ENCODE peak calls at places on chromosomes 3 and 15, in nine cellular contexts. U, P, V, F, Q, T, R, H and D are unnamed samples.

GRCh38 chr3:100123112-100123511 is 8.8 kb upstream of the FILIP1L start:
- DNase-seq in V (no peak), H (no peak), R (no peak), U (no peak), T (no peak), F (no peak), Q (no peak), P (no peak), D (no peak)

GRCh38 chr3:194051554-194052175 is 84.3 kb upstream of the HES1 start:
- DNase-seq in T (no peak), V (no peak), H (peak; percentile 73), P (no peak), U (no peak), Q (no peak), R (no peak), F (no peak), D (no peak)

GRCh38 chr3:79125313-79125984 is 642.3 kb downstream of the ROBO1 start:
- DNase-seq in T (no peak), Q (no peak), P (no peak), R (no peak), F (no peak), H (no peak), U (no peak), V (no peak), D (no peak)

GRCh38 chr3:185927501-185928200 is 10.2 kb downstream of the TRA2B start:
- DNase-seq in T (no peak), Q (no peak), F (no peak), R (no peak), H (no peak), V (no peak), U (no peak), P (no peak), D (no peak)

GRCh38 chr3:175620532-175620931 is 761.4 kb downstream of the NAALADL2 start:
- DNase-seq in V (no peak), U (no peak), F (no peak), Q (no peak), P (no peak), H (no peak), R (peak; percentile 30), T (no peak), D (no peak)

GRCh38 chr15:49490963-49491362 is 67.9 kb downstream of the FGF7 start:
- DNase-seq in H (no peak), R (no peak), U (no peak), P (no peak), V (no peak), Q (no peak), F (no peak), T (no peak), D (no peak)

GRCh38 chr3:188271226-188271894 is 117.4 kb downstream of the LPP start:
- DNase-seq in R (no peak), P (no peak), T (no peak), Q (no peak), V (no peak), U (no peak), H (no peak), F (no peak), D (no peak)

GRCh38 chr15:100338971-100339444 is 2.8 kb downstream of the ADAMTS17 start:
- DNase-seq in U (no peak), H (peak; percentile 38), V (peak; percentile 46), R (peak; percentile 87), Q (no peak), T (peak; percentile 66), F (no peak), P (peak; percentile 61), D (no peak)

GRCh38 chr3:103052236-103052830 is 617.5 kb downstream of the ZPLD1 start:
- DNase-seq in T (no peak), H (no peak), P (no peak), Q (no peak), U (peak; percentile 18), F (no peak), V (no peak), R (no peak), D (no peak)

GRCh38 chr15:69929905-69930630 is 167.6 kb downstream of the TLE3 start:
- DNase-seq in R (no peak), V (no peak), T (no peak), P (no peak), Q (no peak), F (no peak), U (no peak), H (no peak), D (no peak)

GRCh38 chr3:12560505-12561188 is 3.8 kb downstream of the MKRN2 start:
- DNase-seq in T (no peak), R (no peak), U (no peak), P (no peak), H (no peak), F (no peak), V (no peak), Q (no peak), D (no peak)

GRCh38 chr3:49377483-49377882 is 19.3 kb upstream of the GPX1 start:
- DNase-seq in T (no peak), R (no peak), Q (no peak), F (no peak), U (no peak), H (no peak), P (no peak), V (no peak), D (no peak)

GRCh38 chr3:51683566-51683965 is 12.5 kb downstream of the TEX264 start:
- DNase-seq in P (no peak), F (no peak), R (peak; percentile 35), Q (no peak), V (no peak), H (no peak), U (no peak), T (no peak), D (no peak)

GRCh38 chr15:81595752-81596151 is 221.7 kb upstream of the TMC3 start:
- DNase-seq in P (no peak), V (no peak), R (no peak), U (no peak), T (no peak), H (no peak), Q (no peak), F (no peak), D (no peak)

GRCh38 chr15:79067969-79068368 is 22.6 kb downstream of the RASGRF1 start:
- DNase-seq in U (no peak), T (no peak), Q (no peak), R (no peak), H (no peak), V (no peak), F (no peak), P (no peak), D (no peak)
- H3K27ac ChIP-seq in U (no peak overlapping the region), T (no peak overlapping the region), Q (no peak overlapping the region), R (no peak overlapping the region), H (no peak overlapping the region), V (no peak overlapping the region), F (no peak overlapping the region), P (no peak overlapping the region), D (no peak overlapping the region)

GRCh38 chr3:56324473-56324872 is 143.8 kb downstream of the ERC2 start:
- DNase-seq in U (no peak), R (no peak), P (no peak), Q (no peak), F (no peak), V (no peak), T (no peak), H (no peak), D (no peak)
- H3K4me3 ChIP-seq in U (no peak overlapping the region), R (no peak overlapping the region), P (no peak overlapping the region), Q (no peak overlapping the region), F (no peak overlapping the region), V (no peak overlapping the region), T (no peak overlapping the region), H (no peak overlapping the region), D (no peak overlapping the region)

DNA sequence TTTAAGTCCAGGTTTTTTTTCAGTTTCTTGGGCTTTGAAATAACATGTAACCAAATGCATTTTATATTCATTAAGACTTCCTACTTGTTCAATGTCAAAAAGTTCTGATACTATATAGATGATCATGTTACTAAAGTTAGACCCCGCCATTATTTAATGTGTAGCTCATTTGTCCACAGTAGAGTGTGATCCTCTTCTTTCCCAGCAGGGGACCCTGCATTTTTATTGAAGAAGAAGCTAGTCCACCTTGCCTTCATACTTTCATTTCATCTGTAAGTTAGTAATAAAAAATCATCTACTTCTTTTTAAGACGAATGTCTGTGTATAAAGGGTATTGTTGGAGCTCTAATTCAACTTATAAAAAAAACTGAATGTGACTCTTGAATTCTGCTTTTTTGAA is 404.6 kb downstream of the SI start:
- DNase-seq in R (no peak), F (no peak), V (no peak), H (no peak), Q (no peak), T (no peak), U (no peak), P (no peak), D (no peak)
- TF ChIP-seq CTCF in R (no peak), F (no peak), V (no peak), H (no peak), Q (no peak), T (no peak), U (no peak), P (no peak), D (no peak)

GRCh38 chr3:178517665-178518366 is 18.4 kb upstream of the KCNMB2 start:
- DNase-seq in T (no peak), H (no peak), P (no peak), V (no peak), Q (no peak), F (no peak), R (no peak), U (no peak), D (no peak)

GRCh38 chr3:178512627-178513026 is 23.6 kb upstream of the KCNMB2 start:
- DNase-seq in V (no peak), H (no peak), Q (no peak), U (no peak), R (no peak), T (no peak), F (no peak), P (no peak), D (no peak)

GRCh38 chr3:178514411-178514800 is 21.8 kb upstream of the KCNMB2 start:
- DNase-seq in R (no peak), H (no peak), F (no peak), Q (no peak), U (no peak), V (peak; percentile 70), T (no peak), P (no peak), D (no peak)

GRCh38 chr3:178510496-178510895 is 25.7 kb upstream of the KCNMB2 start:
- DNase-seq in Q (no peak), H (no peak), U (no peak), V (no peak), T (no peak), F (no peak), R (no peak), P (no peak), D (no peak)

DNA sequence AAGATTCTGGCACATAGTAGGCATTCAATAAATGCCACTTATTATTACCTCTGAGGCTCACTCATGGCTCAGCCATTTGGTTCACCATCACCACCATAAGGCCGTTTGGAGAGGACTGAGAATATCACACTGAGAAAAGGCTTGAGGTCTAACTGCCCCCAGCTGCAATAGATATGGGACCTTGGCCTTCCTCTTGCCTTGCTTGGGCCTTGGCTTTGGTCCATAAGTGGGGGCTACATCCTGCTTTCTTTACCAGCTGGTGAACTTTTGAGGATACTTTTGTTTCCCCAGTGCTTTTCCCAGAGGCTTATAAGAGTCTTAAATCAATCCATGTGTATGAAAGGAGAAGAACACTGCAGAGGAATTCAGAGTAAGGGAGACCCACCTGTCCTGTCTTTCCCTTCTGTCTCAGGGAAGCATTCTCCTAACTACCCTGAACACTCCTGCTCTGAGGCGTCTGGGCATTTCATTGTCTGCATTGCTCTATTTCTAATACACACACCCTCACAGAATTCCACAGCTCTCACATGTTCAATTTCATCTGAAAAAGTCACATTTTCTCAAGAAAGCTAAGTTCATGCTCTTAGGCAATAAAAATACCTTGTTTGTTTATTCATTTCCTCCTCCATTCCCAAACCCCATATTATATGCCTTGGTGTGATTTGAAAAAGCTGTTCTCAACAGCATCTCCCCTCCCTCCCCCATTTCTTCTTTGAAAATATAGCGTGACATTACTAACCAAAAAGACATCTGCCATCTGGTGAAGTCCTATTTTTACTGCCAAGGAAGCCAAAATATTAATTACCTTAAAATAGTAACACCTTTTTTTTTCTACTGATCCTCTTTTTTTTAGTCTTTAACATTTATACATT is 22.5 kb upstream of the KCNMB2 start:
- DNase-seq in Q (no peak), P (no peak), H (no peak), V (peak; percentile 93), R (no peak), U (no peak), F (no peak), T (peak; percentile 27), D (no peak)
- H3K27ac ChIP-seq in Q (no peak overlapping the region), P (no peak overlapping the region), H (no peak overlapping the region), V (peak overlapping the region; percentile 88), R (no peak overlapping the region), U (no peak overlapping the region), F (no peak overlapping the region), T (no peak overlapping the region), D (no peak overlapping the region)